ENCODE peak calls at places on chromosomes 11 and 22, in six cellular contexts. I is neural progenitor cell, P is CD14-positive monocyte, E is lower lobe of right lung, C is activated T-helper 1 cell treated with Interleukin-2 at 50 U/mL for 16 hours, J is iPS-NIHi11. Y is an unnamed sample.
A peak's percentile ranks its signal among the peaks of the same experiment; 100 is the strongest.

GRCh38 chr22:49469896-49470740 is 357.6 kb downstream of the BRD1 start:
- DNase-seq in I (no peak), P (peak; percentile 36), E (no peak), C (no peak), J (no peak), Y (peak; percentile 40)

GRCh38 chr11:95923441-95923729 is 522 bp downstream of the MTMR2 start:
- DNase-seq in I (no peak), P (no peak), E (no peak), C (no peak), J (no peak), Y (no peak)

GRCh38 chr11:132844956-132845355 is 687.3 kb downstream of the OPCML start:
- DNase-seq in I (no peak), P (no peak), E (no peak), C (no peak), J (no peak), Y (no peak)

GRCh38 chr11:67666303-67666645 is 8.1 kb downstream of the ALDH3B2 start:
- DNase-seq in I (no peak), P (no peak), E (no peak), C (no peak), J (no peak), Y (no peak)

GRCh38 chr11:45844822-45845573 is 2.3 kb upstream of the CRY2 start:
- DNase-seq in I (no peak), P (no peak), E (no peak), C (no peak), J (no peak), Y (no peak)

GRCh38 chr11:43923327-43924111 is 18.9 kb upstream of the C11orf96 start:
- DNase-seq in I (peak; percentile 57), P (no peak), E (no peak), C (no peak), J (peak; percentile 53), Y (peak; percentile 80)

GRCh38 chr11:91081440-91082088 is 858.7 kb upstream of the CHORDC1 start:
- DNase-seq in I (no peak), P (no peak), E (no peak), C (no peak), J (no peak), Y (no peak)

GRCh38 chr11:113256431-113257227 is 57.8 kb upstream of the TTC12 start:
- DNase-seq in I (no peak), P (no peak), E (no peak), C (no peak), J (no peak), Y (no peak)

GRCh38 chr22:37559901-37560681 is at the start of gene CDC42EP1:
- DNase-seq in I (peak; percentile 74), P (no peak), E (peak; percentile 73), C (no peak), J (peak; percentile 80), Y (peak; percentile 69)

GRCh38 chr11:26193714-26194373 is 138.1 kb upstream of the ANO3 start:
- DNase-seq in I (no peak), P (no peak), E (no peak), C (no peak), J (no peak), Y (no peak)

GRCh38 chr11:79092791-79093313 is 348.0 kb downstream of the TENM4 start:
- DNase-seq in I (no peak), P (no peak), E (no peak), C (no peak), J (no peak), Y (no peak)

GRCh38 chr11:125275905-125276634 is 111.5 kb downstream of the PKNOX2 start:
- DNase-seq in I (no peak), P (no peak), E (no peak), C (no peak), J (no peak), Y (no peak)

GRCh38 chr11:36103933-36104530 is 160.2 kb downstream of the LDLRAD3 start:
- DNase-seq in I (no peak), P (no peak), E (no peak), C (no peak), J (no peak), Y (no peak)

GRCh38 chr11:45662665-45663485 is 2.5 kb downstream of the CHST1 start:
- DNase-seq in I (peak; percentile 56), P (no peak), E (no peak), C (no peak), J (no peak), Y (peak; percentile 74)

GRCh38 chr11:46066335-46066734 is 54.9 kb downstream of the PHF21A start:
- DNase-seq in I (no peak), P (no peak), E (no peak), C (no peak), J (no peak), Y (no peak)

GRCh38 chr22:42743501-42743991 is 22.9 kb upstream of the A4GALT start:
- DNase-seq in I (peak; percentile 76), P (no peak), E (peak; percentile 55), C (no peak), J (peak; percentile 58), Y (peak; percentile 93)

GRCh38 chr22:33906954-33907353 is 13.3 kb downstream of the LARGE1 start:
- DNase-seq in I (no peak), P (no peak), E (no peak), C (no peak), J (no peak), Y (no peak)

GRCh38 chr22:20232237-20232598 is 35.9 kb downstream of the RTN4R start:
- DNase-seq in I (no peak), P (no peak), E (no peak), C (no peak), J (no peak), Y (no peak)

GRCh38 chr11:808427-809286 is 1.1 kb upstream of the RPLP2 start:
- DNase-seq in I (no peak), P (no peak), E (no peak), C (no peak), J (no peak), Y (no peak)

GRCh38 chr11:120511116-120511803 is at the start of gene GRIK4:
- DNase-seq in I (peak; percentile 94), P (no peak), E (peak; percentile 85), C (peak; percentile 53), J (peak; percentile 97), Y (peak; percentile 96)

GRCh38 chr11:122785156-122785605 is 53.1 kb upstream of the CRTAM start:
- DNase-seq in I (no peak), P (no peak), E (no peak), C (no peak), J (no peak), Y (no peak)

GRCh38 chr11:96235725-96236124 is 107.3 kb downstream of the MAML2 start:
- DNase-seq in I (no peak), P (no peak), E (no peak), C (no peak), J (no peak), Y (no peak)

GRCh38 chr22:37564111-37564711 is 3.9 kb downstream of the CDC42EP1 start:
- DNase-seq in I (no peak), P (no peak), E (no peak), C (no peak), J (no peak), Y (no peak)

GRCh38 chr11:2265396-2265795 is 5.0 kb downstream of the ASCL2 start:
- DNase-seq in I (no peak), P (peak; percentile 77), E (peak; percentile 68), C (no peak), J (no peak), Y (no peak)

GRCh38 chr11:34052608-34053160 is 1.2 kb downstream of the CAPRIN1 start:
- DNase-seq in I (peak; percentile 56), P (no peak), E (peak; percentile 52), C (no peak), J (no peak), Y (peak; percentile 54)

GRCh38 chr11:206516-207212 is 535 bp downstream of the BET1L start:
- DNase-seq in I (no peak), P (no peak), E (peak; percentile 55), C (peak; percentile 9), J (no peak), Y (peak; percentile 74)

GRCh38 chr11:62498492-62499286 is 47.9 kb downstream of the AHNAK start:
- DNase-seq in I (no peak), P (no peak), E (no peak), C (no peak), J (no peak), Y (no peak)

GRCh38 chr22:17158568-17159503 is at the start of gene HDHD5:
- DNase-seq in I (peak; percentile 94), P (peak; percentile 82), E (peak; percentile 95), C (peak; percentile 84), J (peak; percentile 93), Y (peak; percentile 94)

GRCh38 chr11:1410366-1411291 is 20.9 kb downstream of the BRSK2 start:
- DNase-seq in I (peak; percentile 73), P (no peak), E (no peak), C (no peak), J (no peak), Y (no peak)